ENCODE peak calls at places on chromosome 10, in ten cellular contexts. One of them, this sample, is unnamed.

GRCh38 chr10:132860527-132860926 is 74.6 kb upstream of the NKX6-2 start:
- DNase-seq in uterus: peak; percentile 3
- DNase-seq in thoracic aorta: no peak
- DNase-seq in PC-9: no peak
- DNase-seq in astrocyte of the cerebellum: no peak
- DNase-seq in BJ: no peak
- DNase-seq in fibroblast of villous mesenchyme: no peak
- DNase-seq in heart left ventricle: no peak
- DNase-seq in GM23338: peak; percentile 30
- DNase-seq in mammary epithelial cell: no peak
- DNase-seq in this sample: no peak

GRCh38 chr10:97574374-97575100 is 2.0 kb downstream of the ANKRD2 start:
- DNase-seq in GM23338: peak; percentile 58
- DNase-seq in uterus: no peak
- DNase-seq in astrocyte of the cerebellum: no peak
- DNase-seq in heart left ventricle: peak; percentile 78
- DNase-seq in BJ: no peak
- DNase-seq in thoracic aorta: peak; percentile 35
- DNase-seq in fibroblast of villous mesenchyme: peak; percentile 54
- DNase-seq in PC-9: peak; percentile 91
- DNase-seq in mammary epithelial cell: peak; percentile 90
- DNase-seq in this sample: peak; percentile 95

GRCh38 chr10:98486421-98486820 is 39.7 kb upstream of the HPS1 start:
- DNase-seq in heart left ventricle: no peak
- DNase-seq in GM23338: no peak
- DNase-seq in PC-9: no peak
- DNase-seq in fibroblast of villous mesenchyme: peak; percentile 74
- DNase-seq in BJ: peak; percentile 79
- DNase-seq in astrocyte of the cerebellum: no peak
- DNase-seq in uterus: no peak
- DNase-seq in thoracic aorta: no peak
- DNase-seq in mammary epithelial cell: peak; percentile 34
- DNase-seq in this sample: peak; percentile 36

GRCh38 chr10:69745698-69746097 is 56.0 kb upstream of the COL13A1 start:
- DNase-seq in thoracic aorta: no peak
- DNase-seq in heart left ventricle: no peak
- DNase-seq in uterus: no peak
- DNase-seq in mammary epithelial cell: no peak
- DNase-seq in BJ: no peak
- DNase-seq in fibroblast of villous mesenchyme: no peak
- DNase-seq in PC-9: no peak
- DNase-seq in astrocyte of the cerebellum: no peak
- DNase-seq in GM23338: no peak
- DNase-seq in this sample: no peak

GRCh38 chr10:88032566-88032965 is 169.1 kb downstream of the PTEN start:
- DNase-seq in GM23338: no peak
- DNase-seq in thoracic aorta: no peak
- DNase-seq in heart left ventricle: no peak
- DNase-seq in BJ: no peak
- DNase-seq in mammary epithelial cell: peak; percentile 60
- DNase-seq in fibroblast of villous mesenchyme: peak; percentile 74
- DNase-seq in PC-9: no peak
- DNase-seq in uterus: no peak
- DNase-seq in astrocyte of the cerebellum: peak; percentile 15
- DNase-seq in this sample: no peak

GRCh38 chr10:4016214-4016740 is 231.3 kb upstream of the KLF6 start:
- DNase-seq in thoracic aorta: no peak
- DNase-seq in astrocyte of the cerebellum: no peak
- DNase-seq in fibroblast of villous mesenchyme: no peak
- DNase-seq in uterus: no peak
- DNase-seq in mammary epithelial cell: no peak
- DNase-seq in PC-9: no peak
- DNase-seq in heart left ventricle: no peak
- DNase-seq in BJ: no peak
- DNase-seq in GM23338: no peak
- DNase-seq in this sample: no peak

GRCh38 chr10:3749011-3749410 is 36.0 kb downstream of the KLF6 start:
- DNase-seq in heart left ventricle: no peak
- DNase-seq in uterus: no peak
- DNase-seq in PC-9: no peak
- DNase-seq in GM23338: no peak
- DNase-seq in BJ: no peak
- DNase-seq in astrocyte of the cerebellum: no peak
- DNase-seq in thoracic aorta: no peak
- DNase-seq in mammary epithelial cell: no peak
- DNase-seq in fibroblast of villous mesenchyme: no peak
- DNase-seq in this sample: no peak

GRCh38 chr10:586151-586550 is 103.3 kb downstream of the DIP2C start:
- DNase-seq in heart left ventricle: no peak
- DNase-seq in astrocyte of the cerebellum: no peak
- DNase-seq in PC-9: no peak
- DNase-seq in thoracic aorta: no peak
- DNase-seq in GM23338: no peak
- DNase-seq in uterus: peak; percentile 19
- DNase-seq in mammary epithelial cell: no peak
- DNase-seq in fibroblast of villous mesenchyme: no peak
- DNase-seq in BJ: no peak
- DNase-seq in this sample: no peak

GRCh38 chr10:30062090-30062489 is 2.7 kb upstream of the JCAD start:
- DNase-seq in fibroblast of villous mesenchyme: peak; percentile 83
- DNase-seq in BJ: peak; percentile 81
- DNase-seq in heart left ventricle: no peak
- DNase-seq in astrocyte of the cerebellum: peak; percentile 31
- DNase-seq in thoracic aorta: no peak
- DNase-seq in uterus: no peak
- DNase-seq in GM23338: no peak
- DNase-seq in PC-9: no peak
- DNase-seq in mammary epithelial cell: no peak
- DNase-seq in this sample: no peak

GRCh38 chr10:76388321-76388720 is 956.9 kb downstream of the LRMDA start:
- DNase-seq in GM23338: no peak
- DNase-seq in PC-9: no peak
- DNase-seq in BJ: no peak
- DNase-seq in thoracic aorta: no peak
- DNase-seq in astrocyte of the cerebellum: peak; percentile 57
- DNase-seq in mammary epithelial cell: peak; percentile 11
- DNase-seq in fibroblast of villous mesenchyme: peak; percentile 10
- DNase-seq in uterus: no peak
- DNase-seq in heart left ventricle: no peak
- DNase-seq in this sample: no peak

GRCh38 chr10:72846225-72846624 is 47.3 kb upstream of the OIT3 start:
- DNase-seq in heart left ventricle: no peak
- DNase-seq in GM23338: no peak
- DNase-seq in PC-9: peak; percentile 50
- DNase-seq in mammary epithelial cell: peak; percentile 95
- DNase-seq in astrocyte of the cerebellum: peak; percentile 53
- DNase-seq in uterus: no peak
- DNase-seq in thoracic aorta: no peak
- DNase-seq in BJ: peak; percentile 26
- DNase-seq in fibroblast of villous mesenchyme: peak; percentile 44
- DNase-seq in this sample: peak; percentile 100

GRCh38 chr10:116810895-116811294 is 38.4 kb upstream of the ENO4 start:
- DNase-seq in mammary epithelial cell: no peak
- DNase-seq in fibroblast of villous mesenchyme: no peak
- DNase-seq in BJ: no peak
- DNase-seq in thoracic aorta: no peak
- DNase-seq in uterus: no peak
- DNase-seq in GM23338: no peak
- DNase-seq in PC-9: no peak
- DNase-seq in heart left ventricle: no peak
- DNase-seq in astrocyte of the cerebellum: no peak
- DNase-seq in this sample: no peak

GRCh38 chr10:104300002-104300735 is 31.2 kb downstream of the GSTO2 start:
- DNase-seq in astrocyte of the cerebellum: peak; percentile 96
- DNase-seq in heart left ventricle: peak; percentile 76
- DNase-seq in mammary epithelial cell: peak; percentile 74
- DNase-seq in uterus: peak; percentile 77
- DNase-seq in GM23338: no peak
- DNase-seq in thoracic aorta: peak; percentile 66
- DNase-seq in PC-9: no peak
- DNase-seq in fibroblast of villous mesenchyme: peak; percentile 99
- DNase-seq in BJ: peak; percentile 95
- DNase-seq in this sample: peak; percentile 31

GRCh38 chr10:104301907-104302690 is 33.1 kb downstream of the GSTO2 start:
- DNase-seq in uterus: no peak
- DNase-seq in astrocyte of the cerebellum: no peak
- DNase-seq in mammary epithelial cell: no peak
- DNase-seq in PC-9: no peak
- DNase-seq in heart left ventricle: no peak
- DNase-seq in fibroblast of villous mesenchyme: no peak
- DNase-seq in BJ: no peak
- DNase-seq in GM23338: no peak
- DNase-seq in thoracic aorta: no peak
- DNase-seq in this sample: no peak

GRCh38 chr10:104299031-104299904 is 30.3 kb downstream of the GSTO2 start:
- DNase-seq in fibroblast of villous mesenchyme: peak; percentile 90
- DNase-seq in BJ: peak; percentile 36
- DNase-seq in heart left ventricle: peak; percentile 62
- DNase-seq in GM23338: no peak
- DNase-seq in thoracic aorta: no peak
- DNase-seq in mammary epithelial cell: no peak
- DNase-seq in astrocyte of the cerebellum: no peak
- DNase-seq in uterus: peak; percentile 36
- DNase-seq in PC-9: no peak
- DNase-seq in this sample: no peak

GRCh38 chr10:104297697-104298660 is 29.0 kb downstream of the GSTO2 start:
- DNase-seq in thoracic aorta: no peak
- DNase-seq in uterus: no peak
- DNase-seq in PC-9: no peak
- DNase-seq in GM23338: peak; percentile 89
- DNase-seq in BJ: peak; percentile 46
- DNase-seq in heart left ventricle: no peak
- DNase-seq in mammary epithelial cell: no peak
- DNase-seq in fibroblast of villous mesenchyme: peak; percentile 51
- DNase-seq in astrocyte of the cerebellum: peak; percentile 91
- DNase-seq in this sample: no peak

DNA sequence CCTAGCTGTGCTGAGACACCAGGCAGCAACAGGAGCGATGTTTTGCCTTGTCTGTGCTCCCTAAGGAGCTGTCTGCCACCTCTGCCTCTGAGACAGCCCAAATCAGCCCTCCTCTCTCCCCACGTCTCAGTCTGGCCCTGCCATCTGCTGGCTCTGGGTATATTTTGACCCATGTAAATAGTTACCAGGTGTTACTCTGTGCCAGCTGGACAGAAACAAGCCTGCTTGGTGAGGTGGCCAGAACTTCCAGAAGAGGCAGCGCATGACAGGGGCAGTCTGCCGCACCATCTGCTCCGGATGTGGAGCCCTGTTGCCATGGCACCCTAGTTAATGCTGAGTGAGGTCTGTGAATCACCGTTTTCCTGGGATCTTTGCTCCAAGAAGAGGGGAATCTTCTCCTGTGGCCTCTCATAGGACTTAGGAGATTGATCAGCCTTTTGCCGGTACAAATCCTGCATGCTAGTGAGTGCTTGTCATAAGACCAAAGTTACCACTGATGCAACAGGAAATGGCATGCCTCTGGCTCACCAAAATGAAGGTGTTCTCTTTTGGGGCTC is 31.8 kb downstream of the GSTO2 start:
- DNase-seq in GM23338: no peak
- DNase-seq in astrocyte of the cerebellum: peak; percentile 86
- DNase-seq in thoracic aorta: peak; percentile 91
- DNase-seq in fibroblast of villous mesenchyme: peak; percentile 97
- DNase-seq in heart left ventricle: peak; percentile 84
- DNase-seq in BJ: peak; percentile 94
- DNase-seq in mammary epithelial cell: peak; percentile 95
- DNase-seq in uterus: peak; percentile 68
- DNase-seq in PC-9: no peak
- DNase-seq in this sample: peak; percentile 79
- TF ChIP-seq CTCF in GM23338: no peak
- TF ChIP-seq CTCF in astrocyte of the cerebellum: no peak
- TF ChIP-seq CTCF in thoracic aorta: no peak
- TF ChIP-seq CTCF in fibroblast of villous mesenchyme: no peak
- TF ChIP-seq CTCF in heart left ventricle: no peak
- TF ChIP-seq CTCF in BJ: no peak
- TF ChIP-seq CTCF in mammary epithelial cell: peak; percentile 12
- TF ChIP-seq CTCF in uterus: peak; percentile 14
- TF ChIP-seq CTCF in PC-9: no peak
- TF ChIP-seq CTCF in this sample: peak; percentile 41

GRCh38 chr10:111281516-111281915 is 204.7 kb downstream of the ADRA2A start:
- DNase-seq in BJ: no peak
- DNase-seq in mammary epithelial cell: peak; percentile 1
- DNase-seq in GM23338: peak; percentile 74
- DNase-seq in heart left ventricle: no peak
- DNase-seq in thoracic aorta: no peak
- DNase-seq in astrocyte of the cerebellum: no peak
- DNase-seq in uterus: no peak
- DNase-seq in fibroblast of villous mesenchyme: peak; percentile 14
- DNase-seq in PC-9: no peak
- DNase-seq in this sample: peak; percentile 34
- TF ChIP-seq CTCF in BJ: peak; percentile 37
- TF ChIP-seq CTCF in mammary epithelial cell: no peak
- TF ChIP-seq CTCF in GM23338: peak; percentile 54
- TF ChIP-seq CTCF in heart left ventricle: no peak
- TF ChIP-seq CTCF in thoracic aorta: no peak
- TF ChIP-seq CTCF in astrocyte of the cerebellum: peak; percentile 27
- TF ChIP-seq CTCF in uterus: peak; percentile 31
- TF ChIP-seq CTCF in fibroblast of villous mesenchyme: peak; percentile 25
- TF ChIP-seq CTCF in PC-9: peak; percentile 36
- TF ChIP-seq CTCF in this sample: peak; percentile 43

GRCh38 chr10:80986596-80986995 is 448.9 kb downstream of the SH2D4B start:
- DNase-seq in BJ: no peak
- DNase-seq in thoracic aorta: no peak
- DNase-seq in heart left ventricle: no peak
- DNase-seq in GM23338: no peak
- DNase-seq in PC-9: no peak
- DNase-seq in astrocyte of the cerebellum: no peak
- DNase-seq in mammary epithelial cell: no peak
- DNase-seq in uterus: no peak
- DNase-seq in fibroblast of villous mesenchyme: no peak
- DNase-seq in this sample: no peak
- TF ChIP-seq CTCF in BJ: no peak
- TF ChIP-seq CTCF in thoracic aorta: no peak
- TF ChIP-seq CTCF in heart left ventricle: no peak
- TF ChIP-seq CTCF in GM23338: no peak
- TF ChIP-seq CTCF in PC-9: no peak
- TF ChIP-seq CTCF in astrocyte of the cerebellum: no peak
- TF ChIP-seq CTCF in mammary epithelial cell: no peak
- TF ChIP-seq CTCF in uterus: no peak
- TF ChIP-seq CTCF in fibroblast of villous mesenchyme: no peak
- TF ChIP-seq CTCF in this sample: no peak

DNA sequence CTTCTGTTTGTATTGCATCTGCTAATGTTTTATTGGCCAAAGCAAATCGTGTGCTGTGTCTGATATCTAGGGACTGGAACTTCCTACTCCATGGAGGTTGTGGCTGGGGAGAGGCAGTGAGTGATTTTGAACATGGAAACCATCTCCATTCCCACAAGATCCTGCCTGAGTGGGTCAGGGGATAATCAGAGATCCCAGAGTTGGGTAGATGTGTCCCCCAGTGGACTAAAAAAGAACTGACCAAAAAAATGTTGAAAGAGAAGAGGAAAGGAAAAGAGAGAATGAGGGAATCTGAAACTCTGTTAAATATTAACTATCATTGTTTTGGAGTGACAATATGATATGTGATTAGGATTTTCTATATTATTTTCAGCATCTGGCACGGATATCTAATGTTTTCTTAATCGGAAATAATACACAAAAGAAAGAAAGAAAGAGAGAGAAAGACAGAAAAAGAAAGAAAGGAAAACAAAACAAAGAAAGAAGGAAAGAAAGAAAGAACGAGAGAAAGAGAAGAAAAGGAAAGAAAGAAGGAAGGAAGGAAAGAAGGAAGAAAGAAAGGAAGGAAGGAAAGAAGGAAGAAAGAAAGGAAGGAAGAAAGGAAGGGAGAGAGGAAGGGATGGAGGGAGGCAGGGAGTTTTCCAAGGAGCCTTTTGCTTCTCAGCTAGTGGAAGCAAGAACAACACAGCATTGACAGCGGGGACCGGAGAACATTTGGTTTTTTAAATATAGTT is 638.5 kb downstream of the CCSER2 start:
- DNase-seq in BJ: no peak
- DNase-seq in fibroblast of villous mesenchyme: no peak
- DNase-seq in PC-9: no peak
- DNase-seq in uterus: no peak
- DNase-seq in thoracic aorta: no peak
- DNase-seq in heart left ventricle: no peak
- DNase-seq in astrocyte of the cerebellum: no peak
- DNase-seq in GM23338: peak; percentile 4
- DNase-seq in mammary epithelial cell: no peak
- DNase-seq in this sample: no peak
- TF ChIP-seq CTCF in BJ: no peak
- TF ChIP-seq CTCF in fibroblast of villous mesenchyme: no peak
- TF ChIP-seq CTCF in PC-9: no peak
- TF ChIP-seq CTCF in uterus: no peak
- TF ChIP-seq CTCF in thoracic aorta: no peak
- TF ChIP-seq CTCF in heart left ventricle: no peak
- TF ChIP-seq CTCF in astrocyte of the cerebellum: no peak
- TF ChIP-seq CTCF in GM23338: no peak
- TF ChIP-seq CTCF in mammary epithelial cell: no peak
- TF ChIP-seq CTCF in this sample: no peak

This sample was measured in PC-3.